ENCODE peak calls at places on chromosomes 6 and 20, in five cellular contexts. T is hypothalamus, A is left cardiac atrium, H is T follicular helper cell, B is T-helper 2 cell. L is an unnamed sample.

GRCh38 chr6:30112402-30113376 is at the start of gene TRIM31:
- DNase-seq in T (no peak), A (no peak), H (no peak), B (no peak), L (no peak)

GRCh38 chr6:26233608-26234420 is 131.2 kb upstream of the BTN3A2 start:
- DNase-seq in T (no peak), A (no peak), H (peak), B (peak), L (no peak)

GRCh38 chr6:146620655-146621054 is 21.9 kb downstream of the ADGB start:
- DNase-seq in T (no peak), A (no peak), H (no peak), B (no peak), L (no peak)

GRCh38 chr6:1316482-1317220 is 4.8 kb downstream of the FOXQ1 start:
- DNase-seq in T (no peak), A (no peak), H (no peak), B (no peak), L (no peak)

GRCh38 chr20:44756011-44756688 is 10.5 kb downstream of the KCNK15 start:
- DNase-seq in T (no peak), A (no peak), H (no peak), B (no peak), L (no peak)

GRCh38 chr6:132669690-132670291 is 10.8 kb upstream of the TAAR1 start:
- DNase-seq in T (no peak), A (no peak), H (no peak), B (no peak), L (no peak)

GRCh38 chr6:88585081-88585692 is 378.2 kb downstream of the RNGTT start:
- DNase-seq in T (no peak), A (no peak), H (no peak), B (no peak), L (peak)

GRCh38 chr20:18747090-18747489 is 66.5 kb upstream of the SCP2D1 start:
- DNase-seq in T (no peak), A (no peak), H (no peak), B (no peak), L (no peak)

GRCh38 chr6:20159098-20159497 is 53.2 kb downstream of the MBOAT1 start:
- DNase-seq in T (no peak), A (no peak), H (no peak), B (no peak), L (no peak)

GRCh38 chr6:15457903-15458530 is 204.8 kb downstream of the DTNBP1 start:
- DNase-seq in T (no peak), A (no peak), H (no peak), B (no peak), L (no peak)

GRCh38 chr20:32559753-32560380 is 25.3 kb downstream of the NOL4L start:
- DNase-seq in T (no peak), A (no peak), H (no peak), B (no peak), L (no peak)

GRCh38 chr20:43576108-43576507 is 14.6 kb upstream of the IFT52 start:
- DNase-seq in T (no peak), A (no peak), H (no peak), B (no peak), L (no peak)

GRCh38 chr6:98203170-98203806 is 631.1 kb upstream of the POU3F2 start:
- DNase-seq in T (no peak), A (no peak), H (no peak), B (no peak), L (no peak)

GRCh38 chr6:152673233-152673632 is 24.5 kb upstream of the MYCT1 start:
- DNase-seq in T (no peak), A (no peak), H (no peak), B (no peak), L (no peak)

GRCh38 chr20:1302578-1303541 is 26.1 kb downstream of the SDCBP2 start:
- DNase-seq in T (no peak), A (no peak), H (no peak), B (no peak), L (no peak)

L was measured in occipital lobe.